ENCODE peak calls at places on chromosome 14, in nine cellular contexts. Y, S, P, W, X, D, G, F and J are unnamed samples.

GRCh38 chr14:25226214-25226613 is 176.3 kb upstream of the STXBP6 start:
- DNase-seq in X (no peak), D (no peak), G (no peak), F (no peak), S (no peak), Y (no peak), P (no peak), W (no peak), J (no peak)

GRCh38 chr14:26820101-26820500 is 222.3 kb upstream of the NOVA1 start:
- DNase-seq in S (no peak), W (peak; percentile 26), P (no peak), F (no peak), Y (no peak), X (no peak), D (no peak), G (no peak), J (no peak)

GRCh38 chr14:79044894-79045624 is 874.9 kb downstream of the NRXN3 start:
- DNase-seq in Y (peak; percentile 91), S (no peak), W (peak; percentile 98), G (peak; percentile 46), X (peak; percentile 10), D (no peak), F (peak; percentile 71), P (peak; percentile 6), J (peak; percentile 56)

GRCh38 chr14:96823652-96824051 is 26.5 kb downstream of the VRK1 start:
- DNase-seq in G (no peak), D (no peak), W (no peak), S (no peak), P (no peak), Y (no peak), F (no peak), X (no peak), J (no peak)

GRCh38 chr14:51328942-51329350 is 88.9 kb downstream of the TMX1 start:
- DNase-seq in X (no peak), Y (no peak), W (peak; percentile 15), S (no peak), F (peak; percentile 63), D (no peak), P (no peak), G (no peak), J (no peak)

GRCh38 chr14:20461230-20462141 is at the start of gene PIP4P1:
- DNase-seq in S (peak; percentile 79), Y (peak; percentile 94), F (peak; percentile 100), W (peak; percentile 99), X (peak; percentile 99), D (peak; percentile 95), G (peak; percentile 99), P (peak; percentile 99), J (peak; percentile 99)

GRCh38 chr14:104724407-104724980 is 465 bp downstream of the ADSS1 start:
- DNase-seq in G (peak; percentile 29), W (peak; percentile 33), X (peak; percentile 55), S (peak; percentile 77), P (no peak), F (no peak), D (no peak), Y (no peak), J (no peak)

GRCh38 chr14:65492277-65492676 is 79.7 kb downstream of the FUT8 start:
- DNase-seq in S (no peak), F (no peak), X (no peak), D (no peak), P (no peak), W (no peak), Y (no peak), G (no peak), J (no peak)

GRCh38 chr14:103232831-103233319 is 101.2 kb upstream of the EIF5 start:
- DNase-seq in G (no peak), X (no peak), W (no peak), P (no peak), F (no peak), Y (no peak), D (no peak), S (no peak), J (no peak)

GRCh38 chr14:79802096-79802495 is 409.2 kb downstream of the DIO2 start:
- DNase-seq in G (no peak), Y (no peak), S (no peak), D (no peak), P (no peak), X (no peak), W (no peak), F (no peak), J (peak; percentile 29)

GRCh38 chr14:71204231-71204630 is 297.0 kb downstream of the PCNX1 start:
- DNase-seq in S (no peak), W (no peak), X (no peak), G (no peak), F (no peak), Y (no peak), D (no peak), P (no peak), J (no peak)

GRCh38 chr14:65352964-65353530 is 59.5 kb upstream of the FUT8 start:
- DNase-seq in Y (peak; percentile 71), W (peak; percentile 63), D (no peak), P (no peak), S (no peak), X (no peak), G (peak; percentile 61), F (no peak), J (no peak)

GRCh38 chr14:55583942-55584468 is 4.0 kb downstream of the KTN1 start:
- DNase-seq in S (no peak), P (no peak), D (no peak), W (peak; percentile 10), G (no peak), X (no peak), F (no peak), Y (no peak), J (no peak)

GRCh38 chr14:84095796-84096195 is 1434.1 kb upstream of the FLRT2 start:
- DNase-seq in P (no peak), X (no peak), Y (no peak), D (no peak), W (no peak), S (no peak), G (no peak), F (no peak), J (no peak)

GRCh38 chr14:101254805-101255764 is 306.2 kb upstream of the DIO3 start:
- DNase-seq in F (no peak), G (no peak), D (no peak), Y (no peak), S (no peak), P (no peak), X (no peak), W (no peak), J (peak; percentile 2)

GRCh38 chr14:29310757-29311156 is 544.2 kb downstream of the FOXG1 start:
- DNase-seq in P (no peak), G (no peak), W (peak; percentile 90), F (peak; percentile 45), Y (peak; percentile 26), X (no peak), D (no peak), S (no peak), J (no peak)

GRCh38 chr14:106417224-106418049 is 891.1 kb downstream of the TMEM121 start:
- DNase-seq in P (peak; percentile 15), W (peak; percentile 37), X (peak; percentile 46), S (peak; percentile 68), D (no peak), F (no peak), Y (no peak), G (peak; percentile 25), J (peak; percentile 8)

GRCh38 chr14:97796511-97796910 is 999.3 kb downstream of the VRK1 start:
- DNase-seq in D (no peak), S (no peak), F (no peak), Y (no peak), P (no peak), W (no peak), G (no peak), X (no peak), J (no peak)

GRCh38 chr14:65170768-65171251 is 68.5 kb upstream of the MAX start:
- DNase-seq in Y (peak; percentile 8), D (no peak), S (no peak), X (no peak), G (peak; percentile 34), W (peak; percentile 78), P (peak; percentile 74), F (peak; percentile 57), J (peak; percentile 84)

GRCh38 chr14:95039259-95039992 is 117.9 kb downstream of the DICER1 start:
- DNase-seq in S (no peak), G (no peak), D (no peak), P (no peak), X (no peak), F (no peak), W (no peak), Y (no peak), J (no peak)

GRCh38 chr14:105026033-105026785 is 5.3 kb upstream of the CDCA4 start:
- DNase-seq in Y (peak; percentile 71), F (no peak), D (peak; percentile 44), X (no peak), G (no peak), S (no peak), W (peak; percentile 98), P (no peak), J (no peak)

GRCh38 chr14:66359500-66359899 is 126.7 kb upstream of the CCDC196 start:
- DNase-seq in G (peak; percentile 11), W (peak; percentile 71), F (peak; percentile 11), D (peak; percentile 19), S (peak; percentile 6), Y (peak; percentile 46), X (peak; percentile 26), P (peak; percentile 79), J (peak; percentile 78)

GRCh38 chr14:86779416-86779815 is 1213.6 kb downstream of the GALC start:
- DNase-seq in P (no peak), X (no peak), D (no peak), W (peak; percentile 45), G (no peak), Y (peak; percentile 29), S (no peak), F (no peak), J (no peak)

GRCh38 chr14:89748004-89748403 is 206.5 kb downstream of the EFCAB11 start:
- DNase-seq in S (no peak), F (no peak), D (no peak), G (no peak), X (no peak), Y (no peak), P (no peak), W (peak; percentile 27), J (no peak)

GRCh38 chr14:91496790-91497189 is 13.3 kb downstream of the PPP4R3A start:
- DNase-seq in F (no peak), P (no peak), W (no peak), X (no peak), D (no peak), S (no peak), G (peak; percentile 54), Y (no peak), J (no peak)

GRCh38 chr14:53493895-53494294 is 340.8 kb upstream of the DDHD1 start:
- DNase-seq in Y (no peak), S (no peak), G (no peak), X (no peak), P (no peak), D (no peak), F (no peak), W (no peak), J (no peak)